ENCODE peak calls at places on chromosomes 1 and 21, in seven cellular contexts. K is GM12878, B is K562, R is stomach, Y is transverse colon, M is SK-N-SH, N is suprapubic skin. V is an unnamed sample.
A peak's percentile ranks its signal among the peaks of the same experiment; 100 is the strongest.

GRCh38 chr1:97252076-97252475 is 530.5 kb downstream of the PTBP2 start:
- DNase-seq in M (no peak), K (no peak), N (peak; percentile 81), B (no peak), R (no peak), Y (no peak), V (no peak)

GRCh38 chr1:17759114-17759513 is 4.0 kb downstream of the ACTL8 start:
- DNase-seq in N (no peak), Y (no peak), R (no peak), M (no peak), K (no peak), B (peak; percentile 45), V (no peak)

GRCh38 chr1:99645699-99646531 is at the start of gene PALMD:
- DNase-seq in K (no peak), R (peak; percentile 51), Y (peak; percentile 8), B (peak; percentile 49), N (peak; percentile 80), M (peak; percentile 44), V (peak; percentile 27)

GRCh38 chr1:172146149-172146850 is 274.2 kb upstream of the C1orf105 start:
- DNase-seq in B (no peak), M (no peak), N (no peak), R (no peak), Y (no peak), K (no peak), V (no peak)

GRCh38 chr1:9239622-9240401 is 5.2 kb downstream of the H6PD start:
- DNase-seq in B (no peak), R (peak; percentile 57), N (no peak), K (no peak), Y (peak; percentile 69), M (no peak), V (peak; percentile 82)

GRCh38 chr1:115906627-115907026 is 65.7 kb upstream of the NHLH2 start:
- DNase-seq in K (no peak), Y (no peak), R (no peak), B (no peak), M (no peak), N (no peak), V (no peak)

GRCh38 chr1:27569088-27569459 is 34.9 kb downstream of the AHDC1 start:
- DNase-seq in K (no peak), B (no peak), M (no peak), R (no peak), Y (no peak), N (no peak), V (no peak)

GRCh38 chr1:238488406-238488805 is 597.7 kb upstream of the ZP4 start:
- DNase-seq in Y (no peak), N (no peak), M (no peak), K (no peak), B (no peak), R (no peak), V (no peak)

GRCh38 chr1:67557731-67558448 is 127.1 kb upstream of the GADD45A start:
- DNase-seq in B (no peak), N (no peak), M (no peak), R (no peak), K (no peak), Y (no peak), V (no peak)

GRCh38 chr1:68570859-68571258 is 74.0 kb upstream of the DEPDC1 start:
- DNase-seq in B (no peak), R (no peak), Y (no peak), K (no peak), N (no peak), M (no peak), V (no peak)

GRCh38 chr1:182888736-182889531 is 49.8 kb downstream of the DHX9 start:
- DNase-seq in N (no peak), M (no peak), B (peak; percentile 19), Y (no peak), R (no peak), K (no peak), V (no peak)

GRCh38 chr1:234568345-234568744 is 41.6 kb downstream of the IRF2BP2 start:
- DNase-seq in Y (no peak), B (no peak), K (no peak), N (no peak), R (no peak), M (no peak), V (no peak)

GRCh38 chr1:234571692-234572091 is 38.3 kb downstream of the IRF2BP2 start:
- DNase-seq in M (peak; percentile 73), B (no peak), R (no peak), N (no peak), K (no peak), Y (no peak), V (no peak)

GRCh38 chr1:234572966-234573365 is 37.0 kb downstream of the IRF2BP2 start:
- DNase-seq in B (no peak), R (no peak), Y (no peak), N (no peak), M (no peak), K (no peak), V (no peak)

GRCh38 chr1:234570741-234571140 is 39.2 kb downstream of the IRF2BP2 start:
- DNase-seq in R (no peak), B (no peak), M (no peak), K (no peak), Y (no peak), N (no peak), V (no peak)

GRCh38 chr1:234570336-234570735 is 39.6 kb downstream of the IRF2BP2 start:
- DNase-seq in N (no peak), R (no peak), Y (no peak), K (no peak), M (no peak), B (no peak), V (no peak)
- H3K4me3 ChIP-seq in N (no peak overlapping the region), R (no peak overlapping the region), Y (no peak overlapping the region), K (no peak overlapping the region), M (no peak overlapping the region), B (no peak overlapping the region), V (no peak overlapping the region)

DNA sequence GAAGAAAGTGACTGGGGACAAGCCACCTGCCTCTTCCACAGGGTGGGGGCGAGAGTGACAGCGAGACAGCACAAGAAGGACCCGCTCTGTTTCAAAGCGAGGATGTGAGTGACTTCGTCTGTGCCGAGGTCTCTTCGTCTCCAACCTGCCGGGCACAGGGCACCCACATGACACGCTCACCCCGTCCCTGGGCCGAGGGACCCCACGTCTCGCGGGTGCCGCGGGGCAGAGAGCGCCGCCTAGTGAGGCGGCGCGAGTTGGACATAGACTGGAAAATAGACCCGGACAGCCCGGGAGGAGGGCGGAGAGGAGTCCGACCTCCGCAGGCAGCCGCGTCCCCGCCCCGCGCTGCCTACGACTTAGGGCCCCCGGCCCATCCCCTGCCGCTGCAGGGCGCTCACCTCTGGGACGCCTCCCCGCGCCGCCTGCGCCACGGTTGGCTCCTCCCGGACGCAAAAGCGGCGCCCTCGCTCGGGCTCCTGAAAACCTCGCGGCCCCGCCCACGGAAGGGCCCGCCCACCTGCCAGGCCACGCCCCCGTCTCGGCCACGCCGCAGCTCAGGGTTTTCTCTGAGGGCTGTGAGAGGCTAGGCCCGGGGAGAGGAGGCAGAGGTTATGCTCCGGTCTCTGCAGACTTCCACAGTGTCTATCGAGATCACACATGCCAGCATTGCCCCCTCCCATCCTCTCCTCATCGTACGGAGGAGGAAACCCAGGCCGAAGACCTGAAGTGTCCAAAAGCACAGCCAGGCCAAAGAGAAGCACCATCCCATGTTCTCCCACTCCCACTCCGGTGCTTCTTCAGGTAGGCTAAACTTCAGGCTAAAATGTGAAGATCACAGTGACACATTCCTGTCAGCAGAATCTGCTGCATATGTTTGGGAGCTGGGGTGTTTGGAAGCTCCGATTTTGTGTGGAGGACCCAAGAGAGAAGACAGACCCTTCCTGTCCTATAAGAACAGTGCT is at the start of gene TLR5:
- DNase-seq in B (peak; percentile 95), K (peak; percentile 12), R (peak; percentile 94), Y (peak; percentile 94), N (peak; percentile 94), M (peak; percentile 90), V (peak; percentile 94)
- TF ChIP-seq POLR2AphosphoS5 in B (peak; percentile 59), K (no peak), R (peak; percentile 63), Y (peak; percentile 32), N (no peak), M (no peak), V (peak; percentile 59)

DNA sequence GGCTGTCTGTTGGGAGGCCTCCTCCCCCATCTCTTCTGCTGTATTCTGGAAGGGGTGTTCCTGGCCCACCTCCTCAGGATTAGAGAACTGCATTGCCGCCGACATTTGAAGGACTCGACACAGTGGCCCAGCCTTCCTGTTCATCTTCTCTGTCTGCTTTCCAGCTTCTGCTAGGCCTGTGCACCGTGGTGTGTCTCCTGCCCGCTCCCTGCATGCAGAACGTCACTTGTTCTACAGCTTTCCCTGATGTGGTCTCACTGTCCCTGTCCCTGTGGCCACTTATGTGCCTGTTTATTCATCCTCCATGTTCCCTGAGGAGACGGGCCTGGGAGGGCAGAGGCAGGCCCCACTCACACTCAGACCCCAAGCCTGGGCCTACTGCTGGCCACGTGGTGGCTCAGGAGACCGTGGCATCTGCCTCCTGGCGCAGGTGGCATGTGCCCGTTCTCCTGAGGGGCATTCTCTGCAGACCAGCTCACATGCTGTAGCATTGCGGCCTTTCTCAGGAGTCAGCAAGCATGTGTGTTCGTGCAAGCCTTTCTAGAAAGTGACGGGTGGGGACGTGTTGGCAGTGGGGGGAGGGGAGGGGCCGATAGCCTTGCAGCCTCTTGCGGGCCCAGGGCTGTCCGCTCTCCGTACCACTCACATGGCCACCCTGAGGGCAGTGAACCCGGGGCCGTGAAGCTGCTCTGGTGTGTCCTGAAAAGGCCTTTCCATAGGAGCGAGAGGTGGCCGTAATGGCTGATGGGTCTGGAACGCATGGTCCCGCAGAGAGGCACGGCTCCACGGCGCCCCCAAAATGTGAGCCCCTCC is 35.9 kb downstream of the POFUT2 start:
- DNase-seq in N (no peak), B (no peak), Y (no peak), R (no peak), M (no peak), K (no peak), V (no peak)
- TF ChIP-seq EP300 in N (no peak), B (no peak), Y (no peak), R (no peak), M (no peak), K (no peak), V (no peak)

GRCh38 chr1:155966135-155966534 is 12.2 kb downstream of the ARHGEF2 start:
- DNase-seq in M (peak; percentile 35), B (peak; percentile 36), K (no peak), R (no peak), Y (no peak), N (no peak), V (no peak)

GRCh38 chr1:155960081-155960745 is 18.1 kb downstream of the ARHGEF2 start:
- DNase-seq in R (no peak), B (no peak), K (no peak), Y (no peak), N (no peak), M (no peak), V (no peak)

GRCh38 chr1:155961937-155962336 is 16.4 kb downstream of the ARHGEF2 start:
- DNase-seq in R (peak; percentile 49), K (no peak), Y (peak; percentile 43), B (no peak), N (no peak), M (no peak), V (peak; percentile 72)

GRCh38 chr1:155964193-155964592 is 14.2 kb downstream of the ARHGEF2 start:
- DNase-seq in N (no peak), R (no peak), M (no peak), K (no peak), B (no peak), Y (no peak), V (no peak)

DNA sequence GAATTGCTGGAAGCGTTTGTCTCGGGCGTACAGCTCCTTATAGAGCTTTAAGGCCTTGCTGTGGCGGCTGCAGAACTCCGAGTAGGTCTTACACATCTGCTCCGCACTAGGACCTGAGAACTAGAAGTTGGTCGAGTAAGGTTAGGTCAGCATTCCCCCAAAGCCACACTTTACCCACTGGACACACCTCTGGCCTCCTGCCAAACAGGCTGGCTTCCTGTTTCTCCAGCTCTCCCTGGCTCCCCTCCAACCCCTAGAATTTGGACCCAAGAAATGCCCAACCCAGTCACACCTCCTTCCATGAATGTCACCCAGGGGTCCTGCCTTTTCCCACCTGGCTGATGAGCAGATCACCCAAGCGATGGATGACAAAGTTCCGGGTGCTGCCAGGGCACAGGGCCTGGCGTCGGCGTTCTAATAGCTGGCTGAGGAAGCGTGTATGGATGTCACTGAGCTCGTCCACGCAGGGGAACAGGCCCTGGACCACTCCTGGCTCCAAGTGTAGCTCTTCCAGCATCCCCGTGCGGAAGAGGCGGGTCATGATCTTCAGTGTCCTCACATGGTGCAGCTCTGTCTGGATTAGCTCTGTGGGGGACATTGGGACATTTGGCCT is 15.6 kb downstream of the ARHGEF2 start:
- DNase-seq in K (no peak), B (no peak), Y (peak; percentile 38), R (peak; percentile 62), M (no peak), N (no peak), V (peak; percentile 66)
- H3K4me3 ChIP-seq in K (no peak overlapping the region), B (no peak overlapping the region), Y (no peak overlapping the region), R (no peak overlapping the region), M (no peak overlapping the region), N (no peak overlapping the region), V (no peak overlapping the region)